ENCODE peak calls at places on chromosomes 6 and 20, in eight cellular contexts. L is omental fat pad, G is suprapubic skin, D is gastrocnemius medialis, J is H1, K is glutamatergic neuron, E is astrocyte of the spinal cord, V is GM13977. S is an unnamed sample.

GRCh38 chr6:128487055-128487454 is 33.3 kb downstream of the PTPRK start:
- DNase-seq in L (no peak), G (no peak), D (no peak), J (no peak), K (no peak), E (no peak), V (no peak), S (no peak)

GRCh38 chr6:151805286-151805840 is 2.1 kb upstream of the ESR1 start:
- DNase-seq in L (no peak), G (no peak), D (peak; percentile 60), J (no peak), K (no peak), E (no peak), V (no peak), S (no peak)

GRCh38 chr6:52507557-52508260 is 69.2 kb downstream of the TRAM2 start:
- DNase-seq in L (no peak), G (no peak), D (no peak), J (no peak), K (no peak), E (peak; percentile 47), V (no peak), S (no peak)

GRCh38 chr20:49030954-49031619 is 15.0 kb upstream of the CSE1L start:
- DNase-seq in L (no peak), G (no peak), D (no peak), J (no peak), K (no peak), E (no peak), V (no peak), S (no peak)

GRCh38 chr6:145798530-145798929 is 16.1 kb downstream of the FBXO30 start:
- DNase-seq in L (no peak), G (no peak), D (no peak), J (no peak), K (no peak), E (peak; percentile 76), V (no peak), S (no peak)

GRCh38 chr20:21936720-21937380 is 231.4 kb downstream of the PAX1 start:
- DNase-seq in L (no peak), G (no peak), D (no peak), J (peak; percentile 38), K (no peak), E (peak; percentile 76), V (no peak), S (no peak)

GRCh38 chr6:40668203-40668602 is 81.0 kb upstream of the LRFN2 start:
- DNase-seq in L (no peak), G (no peak), D (no peak), J (no peak), K (no peak), E (no peak), V (no peak), S (no peak)

GRCh38 chr6:18431581-18431980 is 44.4 kb downstream of the RNF144B start:
- DNase-seq in L (no peak), G (no peak), D (no peak), J (no peak), K (no peak), E (no peak), V (no peak), S (no peak)

GRCh38 chr6:161354956-161355355 is 81.1 kb upstream of the AGPAT4 start:
- DNase-seq in L (no peak), G (no peak), D (no peak), J (no peak), K (no peak), E (no peak), V (no peak), S (no peak)

GRCh38 chr6:166623318-166623717 is 3.7 kb downstream of the RPS6KA2 start:
- DNase-seq in L (no peak), G (no peak), D (no peak), J (no peak), K (no peak), E (no peak), V (no peak), S (no peak)

GRCh38 chr6:48928937-48929336 is 534.1 kb downstream of the MMUT start:
- DNase-seq in L (no peak), G (no peak), D (no peak), J (no peak), K (no peak), E (no peak), V (no peak), S (no peak)

DNA sequence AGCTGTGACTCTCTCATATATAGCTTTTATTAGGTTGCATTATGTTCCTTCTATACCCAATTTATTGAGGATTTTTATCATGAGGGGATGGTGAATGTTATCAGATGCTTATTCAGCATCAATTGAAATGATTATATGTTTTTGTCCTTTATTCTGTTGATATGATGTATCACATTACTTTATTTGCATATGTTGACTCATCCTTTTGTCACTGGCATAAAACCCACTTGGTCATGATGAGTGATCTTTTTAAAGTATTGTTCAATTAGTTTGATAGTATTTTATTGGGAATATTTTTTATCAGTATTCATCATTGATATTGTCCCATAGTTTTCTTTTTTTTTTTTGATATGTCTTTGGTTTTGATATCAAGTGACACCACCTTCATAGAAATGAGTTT is 529.9 kb downstream of the MMUT start:
- DNase-seq in L (no peak), G (no peak), D (no peak), J (no peak), K (no peak), E (no peak), V (no peak), S (no peak)
- TF ChIP-seq CTCF in L (no peak), G (no peak), D (no peak), J (no peak), K (no peak), E (no peak), V (no peak), S (no peak)

DNA sequence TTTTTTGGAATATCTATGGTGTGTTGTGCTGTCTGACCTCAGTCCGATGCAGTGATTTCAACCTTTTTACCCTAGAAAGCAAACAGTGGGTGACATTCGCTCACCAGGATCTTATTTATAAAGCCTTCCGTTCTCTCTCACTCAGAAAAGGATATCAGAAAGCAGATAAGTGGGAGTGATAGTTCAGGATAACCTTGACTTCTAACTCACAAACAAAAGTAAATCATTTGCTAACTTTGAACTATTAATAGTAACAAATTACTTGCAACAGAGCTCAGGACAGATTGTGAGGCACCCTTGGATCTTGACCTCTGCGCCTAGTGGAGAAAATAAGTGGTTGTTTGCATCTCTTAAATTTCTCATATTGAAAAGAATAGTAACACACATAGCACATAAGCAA is 637.1 kb upstream of the CITED2 start:
- DNase-seq in L (no peak), G (no peak), D (no peak), J (no peak), K (no peak), E (no peak), V (no peak), S (no peak)
- TF ChIP-seq CTCF in L (no peak), G (no peak), D (no peak), J (no peak), K (no peak), E (no peak), V (no peak), S (no peak)

GRCh38 chr6:101226677-101227135 is 166.8 kb upstream of the GRIK2 start:
- DNase-seq in L (no peak), G (no peak), D (no peak), J (peak; percentile 85), K (peak; percentile 68), E (peak; percentile 1), V (peak; percentile 11), S (no peak)
- TF ChIP-seq CTCF in L (no peak), G (no peak), D (no peak), J (peak; percentile 82), K (no peak), E (peak; percentile 19), V (peak; percentile 67), S (no peak)

GRCh38 chr6:143940011-143940597 is 68.0 kb downstream of the PLAGL1 start:
- DNase-seq in L (no peak), G (no peak), D (no peak), J (no peak), K (peak; percentile 50), E (peak; percentile 47), V (peak; percentile 80), S (no peak)
- TF ChIP-seq CTCF in L (no peak), G (peak; percentile 62), D (peak; percentile 48), J (peak; percentile 98), K (peak; percentile 73), E (peak; percentile 80), V (peak; percentile 71), S (peak; percentile 67)

GRCh38 chr6:125831660-125832059 is 40.9 kb downstream of the NCOA7 start:
- DNase-seq in L (no peak), G (no peak), D (no peak), J (no peak), K (no peak), E (no peak), V (no peak), S (no peak)
- TF ChIP-seq CTCF in L (no peak), G (no peak), D (no peak), J (no peak), K (no peak), E (no peak), V (no peak), S (no peak)

GRCh38 chr6:89243331-89243629 is 26.1 kb upstream of the GABRR1 start:
- DNase-seq in L (no peak), G (no peak), D (no peak), J (no peak), K (no peak), E (no peak), V (no peak), S (no peak)

GRCh38 chr6:89237158-89237557 is 20.0 kb upstream of the GABRR1 start:
- DNase-seq in L (no peak), G (no peak), D (no peak), J (no peak), K (no peak), E (no peak), V (no peak), S (no peak)

GRCh38 chr6:89242574-89243330 is 25.6 kb upstream of the GABRR1 start:
- DNase-seq in L (no peak), G (no peak), D (no peak), J (peak; percentile 34), K (no peak), E (peak; percentile 65), V (peak; percentile 35), S (peak; percentile 15)

GRCh38 chr6:89244237-89244985 is 27.3 kb upstream of the GABRR1 start:
- DNase-seq in L (no peak), G (no peak), D (no peak), J (no peak), K (no peak), E (no peak), V (no peak), S (no peak)

GRCh38 chr6:89239338-89239737 is 22.2 kb upstream of the GABRR1 start:
- DNase-seq in L (no peak), G (no peak), D (no peak), J (no peak), K (no peak), E (no peak), V (peak; percentile 51), S (no peak)
- TF ChIP-seq CTCF in L (no peak), G (no peak), D (no peak), J (peak; percentile 52), K (peak; percentile 31), E (peak; percentile 46), V (peak; percentile 42), S (peak; percentile 20)

GRCh38 chr6:168150551-168151444 is 71.8 kb upstream of the FRMD1 start:
- DNase-seq in L (no peak), G (no peak), D (no peak), J (no peak), K (peak; percentile 58), E (no peak), V (no peak), S (no peak)
- TF ChIP-seq CTCF in L (no peak), G (peak; percentile 21), D (no peak), J (peak; percentile 59), K (no peak), E (peak; percentile 14), V (no peak), S (no peak)

S was measured in AG09319.